ENCODE peak calls at places on chromosomes 7 and 10, in five cellular contexts. B is PC-3, O is stomach, Q is HCT116, J is mammary epithelial cell. V is an unnamed sample.
A peak's percentile ranks its signal among the peaks of the same experiment; 100 is the strongest.

GRCh38 chr10:112517381-112517976 is 70.5 kb downstream of the VTI1A start:
- DNase-seq in Q (peak; percentile 100), B (peak; percentile 62), O (no peak), J (peak; percentile 13), V (no peak)

GRCh38 chr7:22642454-22642853 is 84.5 kb upstream of the IL6 start:
- DNase-seq in O (no peak), J (no peak), Q (no peak), B (no peak), V (no peak)

GRCh38 chr10:37488792-37489657 is 363.6 kb downstream of the ANKRD30A start:
- DNase-seq in O (no peak), Q (no peak), B (peak; percentile 99), J (peak; percentile 94), V (peak; percentile 0)

GRCh38 chr7:876972-877311 is 588 bp downstream of the GET4 start:
- DNase-seq in O (no peak), Q (no peak), J (peak; percentile 56), B (peak; percentile 26), V (no peak)

GRCh38 chr10:4652111-4653010 is 173.6 kb upstream of the AKR1E2 start:
- DNase-seq in Q (no peak), J (no peak), B (no peak), O (no peak), V (no peak)

GRCh38 chr10:86961481-86962091 is 3.2 kb downstream of the SNCG start:
- DNase-seq in O (peak; percentile 10), Q (no peak), B (peak; percentile 25), J (peak; percentile 65), V (no peak)

GRCh38 chr10:122147731-122148130 is 123.4 kb upstream of the BTBD16 start:
- DNase-seq in J (no peak), B (no peak), Q (no peak), O (no peak), V (no peak)

GRCh38 chr7:127396184-127396583 is 3.7 kb upstream of the ZNF800 start:
- DNase-seq in J (no peak), B (no peak), O (no peak), Q (no peak), V (no peak)

GRCh38 chr10:26593896-26594295 is 103.6 kb upstream of the PDSS1 start:
- DNase-seq in Q (no peak), O (no peak), J (no peak), B (no peak), V (no peak)

GRCh38 chr7:112414855-112415490 is 35.3 kb upstream of the IFRD1 start:
- DNase-seq in Q (peak; percentile 36), J (peak; percentile 30), O (no peak), B (peak; percentile 70), V (peak; percentile 43)

GRCh38 chr10:72370201-72370722 is 15.5 kb upstream of the DNAJB12 start:
- DNase-seq in Q (no peak), O (no peak), J (no peak), B (no peak), V (no peak)

GRCh38 chr10:58514102-58514472 is 1.4 kb downstream of the BICC1 start:
- DNase-seq in J (peak; percentile 16), O (no peak), B (peak; percentile 23), Q (no peak), V (no peak)

GRCh38 chr7:39949980-39950472 is at the start of gene CDK13:
- DNase-seq in B (peak; percentile 70), Q (peak; percentile 68), O (peak; percentile 77), J (peak; percentile 82), V (peak; percentile 59)

GRCh38 chr10:14215601-14216000 is 115.1 kb downstream of the FRMD4A start:
- DNase-seq in B (no peak), J (no peak), Q (no peak), O (no peak), V (no peak)

GRCh38 chr7:138546064-138546619 is 86.1 kb downstream of the TRIM24 start:
- DNase-seq in B (no peak), Q (no peak), O (no peak), J (no peak), V (no peak)

GRCh38 chr7:455110-455928 is 64.3 kb downstream of the PDGFA start:
- DNase-seq in J (peak; percentile 27), Q (no peak), B (no peak), O (peak; percentile 82), V (no peak)

GRCh38 chr7:28301148-28301641 is 111.1 kb upstream of the CREB5 start:
- DNase-seq in B (peak; percentile 38), J (peak; percentile 79), O (no peak), Q (no peak), V (no peak)

GRCh38 chr10:4704034-4704545 is 121.9 kb upstream of the AKR1E2 start:
- DNase-seq in O (no peak), J (peak; percentile 99), B (peak; percentile 90), Q (peak; percentile 80), V (peak; percentile 94)

GRCh38 chr10:61834519-61834918 is 67.0 kb upstream of the ARID5B start:
- DNase-seq in O (no peak), Q (no peak), J (no peak), B (peak; percentile 95), V (no peak)

GRCh38 chr7:127654404-127655392 is 2.7 kb downstream of the SND1 start:
- DNase-seq in J (peak; percentile 10), B (no peak), O (no peak), Q (no peak), V (no peak)

GRCh38 chr10:88949912-88950664 is 2.5 kb downstream of the ACTA2 start:
- DNase-seq in O (no peak), B (no peak), Q (no peak), J (no peak), V (no peak)

GRCh38 chr7:41584746-41585145 is 118.1 kb downstream of the INHBA start:
- DNase-seq in O (no peak), J (peak; percentile 53), B (peak; percentile 19), Q (no peak), V (no peak)

GRCh38 chr7:52956379-52956915 is 79.0 kb upstream of the POM121L12 start:
- DNase-seq in J (no peak), O (no peak), Q (no peak), B (peak; percentile 6), V (no peak)

GRCh38 chr7:22338411-22338810 is 18.5 kb downstream of the RAPGEF5 start:
- DNase-seq in Q (no peak), O (no peak), J (no peak), B (no peak), V (no peak)

GRCh38 chr7:143255564-143255963 is 7.7 kb upstream of the GSTK1 start:
- DNase-seq in Q (no peak), O (no peak), J (peak; percentile 26), B (no peak), V (peak; percentile 48)

GRCh38 chr10:123017421-123018165 is 8.8 kb downstream of the ACADSB start:
- DNase-seq in O (peak; percentile 42), B (no peak), J (no peak), Q (no peak), V (no peak)

GRCh38 chr10:106816318-106817085 is 348.0 kb downstream of the SORCS1 start:
- DNase-seq in J (no peak), B (no peak), Q (no peak), O (no peak), V (no peak)

GRCh38 chr7:2440608-2441245 is 35.5 kb downstream of the GRIFIN start:
- DNase-seq in O (peak; percentile 65), Q (no peak), B (peak; percentile 51), J (no peak), V (no peak)

GRCh38 chr10:22252801-22253577 is 35.2 kb upstream of the EBLN1 start:
- DNase-seq in Q (no peak), O (peak; percentile 30), J (no peak), B (no peak), V (no peak)

GRCh38 chr10:124378817-124379510 is 39.8 kb downstream of the OAT start:
- DNase-seq in J (peak; percentile 90), B (peak; percentile 81), Q (peak; percentile 78), O (no peak), V (no peak)

GRCh38 chr7:32513205-32513604 is 17.9 kb downstream of the AVL9 start:
- DNase-seq in Q (no peak), J (no peak), B (no peak), O (no peak), V (no peak)

GRCh38 chr10:16049775-16050174 is 189.5 kb upstream of the MINDY3 start:
- DNase-seq in J (peak; percentile 32), Q (no peak), O (no peak), B (no peak), V (no peak)

GRCh38 chr10:114698271-114699185 is 40.5 kb upstream of the ABLIM1 start:
- DNase-seq in B (no peak), O (no peak), J (no peak), Q (no peak), V (no peak)

GRCh38 chr10:129768437-129769355 is 195.4 kb downstream of the EBF3 start:
- DNase-seq in Q (no peak), B (no peak), O (peak; percentile 22), J (no peak), V (no peak)

DNA sequence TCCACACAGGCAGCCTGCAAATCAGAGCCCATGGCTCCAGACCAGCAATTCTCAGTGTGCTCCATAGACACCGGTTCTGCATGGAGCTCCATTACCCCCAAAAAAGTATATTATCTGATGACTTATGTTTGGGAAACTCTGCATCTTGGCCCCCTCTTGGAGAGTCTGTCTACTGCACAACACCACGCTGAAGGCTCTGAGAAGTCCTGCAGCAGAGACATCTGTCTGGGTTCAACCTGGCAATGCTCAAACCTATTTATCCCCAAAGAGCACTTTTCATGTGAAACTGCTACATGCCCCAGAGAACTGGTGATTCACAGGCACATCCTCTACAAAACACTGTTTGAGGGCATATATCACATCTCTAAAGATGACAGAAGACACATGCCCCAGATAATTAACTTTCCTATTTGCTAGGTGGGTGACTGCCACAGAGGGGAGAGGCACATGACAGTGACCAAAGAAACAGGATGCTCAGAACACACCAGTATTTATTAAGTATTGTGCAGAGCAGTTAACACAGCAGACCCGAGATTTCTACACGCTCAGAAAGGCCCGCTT is 83.8 kb downstream of the DLG5 start:
- DNase-seq in O (no peak), J (no peak), B (no peak), Q (no peak), V (no peak)
- H3K36me3 ChIP-seq in O (peaks cover 68% of the 10 kb centered on the region), J (peaks cover 27% of the 10 kb centered on the region), B (peaks cover 50% of the 10 kb centered on the region), Q (peaks cover 28% of the 10 kb centered on the region), V (peaks cover 19% of the 10 kb centered on the region)

GRCh38 chr7:105611856-105612775 is 30.8 kb upstream of the EFCAB10 start:
- DNase-seq in O (no peak), B (peak; percentile 40), Q (no peak), J (no peak), V (peak; percentile 6)
- H3K36me3 ChIP-seq in O (peaks cover 59% of the 10 kb centered on the region), B (no peaks in the 10 kb centered on the region), Q (no peaks in the 10 kb centered on the region), J (no peaks in the 10 kb centered on the region), V (peaks cover 3% of the 10 kb centered on the region)

DNA sequence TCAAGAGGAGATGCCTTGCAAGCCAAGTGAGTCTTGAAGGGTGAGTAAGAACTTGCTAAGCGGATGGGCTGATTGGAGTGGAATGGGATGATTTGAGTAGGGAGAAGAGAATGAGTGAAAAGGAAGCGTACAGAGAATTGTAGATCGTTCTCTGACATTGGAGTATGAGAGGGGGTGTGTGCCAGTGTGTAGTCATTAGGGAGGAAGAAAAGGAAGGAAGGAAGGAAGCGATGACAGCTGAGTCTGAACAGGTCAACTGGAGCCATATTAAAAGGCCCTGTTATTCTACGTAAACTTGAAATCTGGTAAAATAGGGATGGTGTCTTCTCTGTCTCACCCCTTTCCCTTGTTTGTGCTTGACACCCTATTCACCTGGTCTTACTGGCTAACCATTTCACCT is 55.1 kb downstream of the SLK start:
- DNase-seq in Q (no peak), O (no peak), J (no peak), B (no peak), V (no peak)
- H3K36me3 ChIP-seq in Q (peaks cover 67% of the 10 kb centered on the region), O (peaks cover 98% of the 10 kb centered on the region), J (peaks cover 57% of the 10 kb centered on the region), B (peaks cover 45% of the 10 kb centered on the region), V (peaks cover 45% of the 10 kb centered on the region)

GRCh38 chr7:36343548-36343947 is 46.1 kb upstream of the ANLN start:
- DNase-seq in B (no peak), Q (no peak), O (no peak), J (no peak), V (no peak)

GRCh38 chr7:36336380-36336779 is 53.3 kb upstream of the ANLN start:
- DNase-seq in B (no peak), O (no peak), Q (no peak), J (no peak), V (no peak)

GRCh38 chr7:36338256-36338655 is 51.4 kb upstream of the ANLN start:
- DNase-seq in B (no peak), Q (no peak), J (no peak), O (no peak), V (no peak)
- H3K36me3 ChIP-seq in B (no peaks in the 10 kb centered on the region), Q (no peaks in the 10 kb centered on the region), J (no peaks in the 10 kb centered on the region), O (peaks cover 19% of the 10 kb centered on the region), V (no peaks in the 10 kb centered on the region)